ENCODE peak calls at places on chromosome 2, in ten cellular contexts. K is HEK293T; Y is upper lobe of right lung; W is stimulated activated CD4-positive, alpha-beta T cell treated with anti-CD3 and anti-CD28 coated beads, Interleukin-15, amount 100 ng/mL, for 48 hours; P is epithelial cell of prostate; A is Ammon's horn; Q is CD4-positive, alpha-beta T cell; H is kidney glomerular epithelial cell; T is aorta; U is kidney tubule cell. L is an unnamed sample.

GRCh38 chr2:43020990-43021677 is 205.3 kb downstream of the ZFP36L2 start:
- DNase-seq in K (no peak), Y (no peak), W (no peak), P (no peak), A (peak; percentile 57), Q (no peak), H (no peak), T (peak; percentile 21), U (no peak), L (no peak)

GRCh38 chr2:121161272-121161671 is 123.7 kb downstream of the TFCP2L1 start:
- DNase-seq in K (no peak), Y (no peak), W (no peak), P (no peak), A (no peak), Q (no peak), H (no peak), T (no peak), U (no peak), L (no peak)

GRCh38 chr2:53087282-53087882 is 680.2 kb upstream of the CHAC2 start:
- DNase-seq in K (no peak), Y (no peak), W (no peak), P (no peak), A (no peak), Q (no peak), H (no peak), T (no peak), U (peak; percentile 64), L (no peak)

GRCh38 chr2:100984892-100985307 is 17.2 kb upstream of the RPL31 start:
- DNase-seq in K (peak; percentile 81), Y (peak; percentile 87), W (peak; percentile 62), P (no peak), A (peak; percentile 88), Q (peak; percentile 73), H (peak; percentile 50), T (peak; percentile 84), U (peak; percentile 75), L (peak; percentile 79)

GRCh38 chr2:128605421-128605820 is 286.8 kb upstream of the HS6ST1 start:
- DNase-seq in K (no peak), Y (no peak), W (no peak), P (no peak), A (no peak), Q (no peak), H (no peak), T (peak; percentile 22), U (no peak), L (no peak)

GRCh38 chr2:160224060-160224459 is 24.0 kb upstream of the ITGB6 start:
- DNase-seq in K (peak; percentile 35), Y (no peak), W (no peak), P (peak; percentile 87), A (no peak), Q (no peak), H (peak; percentile 95), T (no peak), U (peak; percentile 99), L (peak; percentile 60)

GRCh38 chr2:189204322-189204941 is 24.9 kb upstream of the COL5A2 start:
- DNase-seq in K (no peak), Y (no peak), W (no peak), P (no peak), A (no peak), Q (no peak), H (peak; percentile 34), T (no peak), U (peak; percentile 40), L (no peak)

GRCh38 chr2:17051558-17051957 is 385.9 kb upstream of the CYRIA start:
- DNase-seq in K (no peak), Y (no peak), W (no peak), P (no peak), A (no peak), Q (no peak), H (no peak), T (no peak), U (peak; percentile 2), L (peak; percentile 36)

GRCh38 chr2:168401048-168401556 is 55.0 kb upstream of the CERS6 start:
- DNase-seq in K (no peak), Y (no peak), W (no peak), P (no peak), A (no peak), Q (no peak), H (no peak), T (no peak), U (no peak), L (no peak)

GRCh38 chr2:52976132-52976949 is 791.3 kb upstream of the CHAC2 start:
- DNase-seq in K (peak; percentile 9), Y (no peak), W (no peak), P (no peak), A (peak; percentile 5), Q (no peak), H (peak; percentile 9), T (no peak), U (peak; percentile 37), L (peak; percentile 37)

GRCh38 chr2:203983064-203983715 is 46.6 kb downstream of the ICOS start:
- DNase-seq in K (no peak), Y (no peak), W (no peak), P (no peak), A (no peak), Q (no peak), H (no peak), T (no peak), U (no peak), L (peak; percentile 12)

GRCh38 chr2:220961461-220961860 is 610.6 kb downstream of the EPHA4 start:
- DNase-seq in K (no peak), Y (no peak), W (no peak), P (no peak), A (no peak), Q (no peak), H (no peak), T (no peak), U (no peak), L (no peak)

GRCh38 chr2:11658208-11658607 is 11.8 kb downstream of the NTSR2 start:
- DNase-seq in K (no peak), Y (no peak), W (no peak), P (no peak), A (no peak), Q (no peak), H (no peak), T (no peak), U (peak; percentile 61), L (no peak)

GRCh38 chr2:26189123-26189522 is 16.2 kb downstream of the GAREM2 start:
- DNase-seq in K (no peak), Y (no peak), W (no peak), P (no peak), A (no peak), Q (no peak), H (no peak), T (no peak), U (no peak), L (no peak)

GRCh38 chr2:150607471-150607870 is 120.0 kb upstream of the RND3 start:
- DNase-seq in K (no peak), Y (no peak), W (no peak), P (no peak), A (no peak), Q (no peak), H (no peak), T (no peak), U (peak; percentile 30), L (peak; percentile 26)

GRCh38 chr2:118481336-118481735 is 366.1 kb downstream of the EN1 start:
- DNase-seq in K (no peak), Y (no peak), W (no peak), P (no peak), A (no peak), Q (no peak), H (no peak), T (no peak), U (no peak), L (no peak)

GRCh38 chr2:63300835-63301234 is 250.2 kb downstream of the OTX1 start:
- DNase-seq in K (no peak), Y (no peak), W (no peak), P (no peak), A (no peak), Q (no peak), H (no peak), T (no peak), U (no peak), L (peak; percentile 19)

GRCh38 chr2:180033993-180034894 is 27.1 kb upstream of the CWC22 start:
- DNase-seq in K (peak; percentile 71), Y (no peak), W (no peak), P (no peak), A (no peak), Q (no peak), H (peak; percentile 5), T (no peak), U (peak; percentile 31), L (peak; percentile 89)

GRCh38 chr2:35428548-35428947 is 927.0 kb upstream of the CRIM1 start:
- DNase-seq in K (peak; percentile 50), Y (no peak), W (no peak), P (peak; percentile 2), A (peak; percentile 53), Q (no peak), H (no peak), T (no peak), U (peak; percentile 45), L (peak; percentile 60)

GRCh38 chr2:233447506-233448219 is 93.4 kb downstream of the DGKD start:
- DNase-seq in K (no peak), Y (peak; percentile 48), W (no peak), P (no peak), A (no peak), Q (no peak), H (no peak), T (no peak), U (no peak), L (no peak)

GRCh38 chr2:41937464-41937861 is 110.4 kb upstream of the PKDCC start:
- DNase-seq in K (no peak), Y (no peak), W (no peak), P (no peak), A (no peak), Q (no peak), H (no peak), T (no peak), U (no peak), L (peak; percentile 63)

GRCh38 chr2:53500181-53500580 is 267.4 kb upstream of the CHAC2 start:
- DNase-seq in K (no peak), Y (no peak), W (no peak), P (no peak), A (no peak), Q (no peak), H (no peak), T (peak; percentile 50), U (no peak), L (no peak)

GRCh38 chr2:240567872-240568677 is at the start of gene RNPEPL1:
- DNase-seq in K (peak; percentile 42), Y (peak; percentile 79), W (no peak), P (no peak), A (no peak), Q (peak; percentile 48), H (peak; percentile 65), T (peak; percentile 60), U (peak; percentile 65), L (peak; percentile 47)

GRCh38 chr2:224594840-224595239 is 9.7 kb upstream of the CUL3 start:
- DNase-seq in K (no peak), Y (no peak), W (no peak), P (no peak), A (no peak), Q (no peak), H (no peak), T (no peak), U (no peak), L (no peak)

GRCh38 chr2:171670655-171671054 is 16.6 kb upstream of the DYNC1I2 start:
- DNase-seq in K (no peak), Y (no peak), W (no peak), P (no peak), A (no peak), Q (no peak), H (no peak), T (no peak), U (no peak), L (no peak)

GRCh38 chr2:44941551-44942234 is at the start of gene SIX3:
- DNase-seq in K (no peak), Y (no peak), W (no peak), P (no peak), A (peak; percentile 64), Q (no peak), H (no peak), T (no peak), U (peak; percentile 61), L (peak; percentile 44)

GRCh38 chr2:120436885-120437603 is 91.1 kb downstream of the INHBB start:
- DNase-seq in K (peak; percentile 54), Y (no peak), W (no peak), P (no peak), A (no peak), Q (no peak), H (no peak), T (no peak), U (peak; percentile 64), L (peak; percentile 52)

GRCh38 chr2:63740943-63741342 is 100.8 kb upstream of the UGP2 start:
- DNase-seq in K (no peak), Y (no peak), W (no peak), P (no peak), A (no peak), Q (no peak), H (peak; percentile 6), T (no peak), U (peak; percentile 49), L (no peak)

L was measured in SJCRH30.